ENCODE peak calls at places on chromosomes 12 and 14, in ten cellular contexts. One of them, this sample, is unnamed. For H3K36me3, the result is how much of the 10 kb centered on the place peaks cover.

GRCh38 chr12:92927055-92927435 is 2.0 kb downstream of the EEA1 start:
- DNase-seq in small intestine: no peak
- DNase-seq in left ventricle myocardium inferior: no peak
- DNase-seq in transverse colon: no peak
- DNase-seq in mesenchymal stem cell: peak
- DNase-seq in cardiac muscle cell: peak
- DNase-seq in NT2/D1: no peak
- DNase-seq in adrenal gland: no peak
- DNase-seq in breast epithelium: no peak
- DNase-seq in IMR-90: peak
- DNase-seq in this sample: peak

GRCh38 chr12:81942588-81942987 is 183.4 kb upstream of the PPFIA2 start:
- DNase-seq in adrenal gland: no peak
- DNase-seq in small intestine: peak
- DNase-seq in breast epithelium: no peak
- DNase-seq in left ventricle myocardium inferior: no peak
- DNase-seq in IMR-90: no peak
- DNase-seq in mesenchymal stem cell: no peak
- DNase-seq in transverse colon: no peak
- DNase-seq in cardiac muscle cell: no peak
- DNase-seq in NT2/D1: no peak
- DNase-seq in this sample: no peak

GRCh38 chr14:58104808-58105207 is 47.2 kb downstream of the ARMH4 start:
- DNase-seq in left ventricle myocardium inferior: no peak
- DNase-seq in breast epithelium: no peak
- DNase-seq in IMR-90: peak
- DNase-seq in mesenchymal stem cell: peak
- DNase-seq in adrenal gland: no peak
- DNase-seq in transverse colon: no peak
- DNase-seq in cardiac muscle cell: peak
- DNase-seq in NT2/D1: no peak
- DNase-seq in small intestine: no peak
- DNase-seq in this sample: no peak

GRCh38 chr12:11703378-11703777 is 53.9 kb downstream of the ETV6 start:
- DNase-seq in transverse colon: no peak
- DNase-seq in mesenchymal stem cell: no peak
- DNase-seq in small intestine: no peak
- DNase-seq in adrenal gland: no peak
- DNase-seq in breast epithelium: no peak
- DNase-seq in IMR-90: no peak
- DNase-seq in cardiac muscle cell: no peak
- DNase-seq in left ventricle myocardium inferior: no peak
- DNase-seq in NT2/D1: no peak
- DNase-seq in this sample: no peak

GRCh38 chr14:76710093-76711010 is 50.9 kb upstream of the VASH1 start:
- DNase-seq in breast epithelium: no peak
- DNase-seq in left ventricle myocardium inferior: no peak
- DNase-seq in cardiac muscle cell: peak
- DNase-seq in small intestine: peak
- DNase-seq in IMR-90: peak
- DNase-seq in NT2/D1: no peak
- DNase-seq in mesenchymal stem cell: peak
- DNase-seq in transverse colon: no peak
- DNase-seq in adrenal gland: peak
- DNase-seq in this sample: no peak

GRCh38 chr12:24808651-24809050 is 140.2 kb downstream of the BCAT1 start:
- DNase-seq in mesenchymal stem cell: no peak
- DNase-seq in left ventricle myocardium inferior: no peak
- DNase-seq in breast epithelium: no peak
- DNase-seq in cardiac muscle cell: no peak
- DNase-seq in adrenal gland: no peak
- DNase-seq in small intestine: no peak
- DNase-seq in IMR-90: no peak
- DNase-seq in transverse colon: no peak
- DNase-seq in NT2/D1: no peak
- DNase-seq in this sample: no peak

GRCh38 chr14:79728331-79728730 is 483.0 kb downstream of the DIO2 start:
- DNase-seq in cardiac muscle cell: no peak
- DNase-seq in mesenchymal stem cell: no peak
- DNase-seq in breast epithelium: no peak
- DNase-seq in left ventricle myocardium inferior: no peak
- DNase-seq in adrenal gland: no peak
- DNase-seq in transverse colon: no peak
- DNase-seq in small intestine: no peak
- DNase-seq in NT2/D1: no peak
- DNase-seq in IMR-90: no peak
- DNase-seq in this sample: no peak

GRCh38 chr12:51847830-51848727 is at the start of gene FIGNL2:
- DNase-seq in breast epithelium: no peak
- DNase-seq in small intestine: no peak
- DNase-seq in cardiac muscle cell: peak
- DNase-seq in transverse colon: no peak
- DNase-seq in left ventricle myocardium inferior: peak
- DNase-seq in mesenchymal stem cell: peak
- DNase-seq in adrenal gland: no peak
- DNase-seq in NT2/D1: no peak
- DNase-seq in IMR-90: peak
- DNase-seq in this sample: no peak

GRCh38 chr12:120799417-120800045 is 73.9 kb downstream of the ACADS start:
- DNase-seq in NT2/D1: no peak
- DNase-seq in cardiac muscle cell: no peak
- DNase-seq in mesenchymal stem cell: no peak
- DNase-seq in left ventricle myocardium inferior: no peak
- DNase-seq in IMR-90: no peak
- DNase-seq in breast epithelium: no peak
- DNase-seq in small intestine: peak
- DNase-seq in adrenal gland: no peak
- DNase-seq in transverse colon: no peak
- DNase-seq in this sample: no peak

DNA sequence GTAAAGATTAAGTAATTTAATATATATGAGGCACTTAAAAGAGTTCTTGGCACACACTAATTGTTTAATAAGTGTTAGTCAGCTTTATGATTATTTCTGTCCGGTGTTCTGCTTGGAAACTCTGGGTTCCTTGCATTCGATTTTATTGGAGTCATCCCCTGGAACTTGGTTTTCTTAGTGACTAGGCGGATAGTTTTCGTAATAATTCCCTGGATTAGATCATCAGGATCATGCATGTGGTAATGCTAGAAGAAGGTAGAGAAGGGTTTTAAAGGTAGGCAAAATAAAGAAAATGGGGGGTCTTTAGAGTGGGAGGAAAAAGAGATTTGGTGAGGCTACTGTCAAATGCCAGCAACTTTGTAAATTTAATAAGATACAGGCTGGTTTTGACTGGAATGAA is 88.4 kb downstream of the MYF5 start:
- DNase-seq in small intestine: no peak
- DNase-seq in breast epithelium: no peak
- DNase-seq in IMR-90: peak
- DNase-seq in mesenchymal stem cell: no peak
- DNase-seq in cardiac muscle cell: no peak
- DNase-seq in NT2/D1: no peak
- DNase-seq in left ventricle myocardium inferior: no peak
- DNase-seq in adrenal gland: no peak
- DNase-seq in transverse colon: no peak
- DNase-seq in this sample: no peak
- H3K36me3 ChIP-seq in small intestine: under half
- H3K36me3 ChIP-seq in breast epithelium: under half
- H3K36me3 ChIP-seq in IMR-90: under half
- H3K36me3 ChIP-seq in mesenchymal stem cell: under half
- H3K36me3 ChIP-seq in cardiac muscle cell: under half
- H3K36me3 ChIP-seq in NT2/D1: under half
- H3K36me3 ChIP-seq in left ventricle myocardium inferior: under half
- H3K36me3 ChIP-seq in adrenal gland: under half
- H3K36me3 ChIP-seq in transverse colon: under half
- H3K36me3 ChIP-seq in this sample: under half

GRCh38 chr14:99261916-99262787 is 9.8 kb downstream of the BCL11B start:
- DNase-seq in transverse colon: peak
- DNase-seq in small intestine: peak
- DNase-seq in cardiac muscle cell: no peak
- DNase-seq in mesenchymal stem cell: no peak
- DNase-seq in NT2/D1: no peak
- DNase-seq in adrenal gland: no peak
- DNase-seq in left ventricle myocardium inferior: no peak
- DNase-seq in breast epithelium: no peak
- DNase-seq in IMR-90: no peak
- DNase-seq in this sample: no peak
- H3K4me3 ChIP-seq in transverse colon: no peak
- H3K4me3 ChIP-seq in small intestine: no peak
- H3K4me3 ChIP-seq in cardiac muscle cell: no peak
- H3K4me3 ChIP-seq in mesenchymal stem cell: no peak
- H3K4me3 ChIP-seq in NT2/D1: no peak
- H3K4me3 ChIP-seq in adrenal gland: no peak
- H3K4me3 ChIP-seq in left ventricle myocardium inferior: no peak
- H3K4me3 ChIP-seq in breast epithelium: no peak
- H3K4me3 ChIP-seq in IMR-90: no peak
- H3K4me3 ChIP-seq in this sample: no peak

GRCh38 chr14:104782086-104782822 is 13.3 kb downstream of the AKT1 start:
- DNase-seq in NT2/D1: no peak
- DNase-seq in IMR-90: no peak
- DNase-seq in transverse colon: no peak
- DNase-seq in adrenal gland: no peak
- DNase-seq in left ventricle myocardium inferior: no peak
- DNase-seq in small intestine: no peak
- DNase-seq in mesenchymal stem cell: no peak
- DNase-seq in cardiac muscle cell: no peak
- DNase-seq in breast epithelium: no peak
- DNase-seq in this sample: no peak
- H3K36me3 ChIP-seq in NT2/D1: half or more
- H3K36me3 ChIP-seq in IMR-90: under half
- H3K36me3 ChIP-seq in transverse colon: under half
- H3K36me3 ChIP-seq in adrenal gland: under half
- H3K36me3 ChIP-seq in left ventricle myocardium inferior: under half
- H3K36me3 ChIP-seq in small intestine: under half
- H3K36me3 ChIP-seq in mesenchymal stem cell: half or more
- H3K36me3 ChIP-seq in cardiac muscle cell: under half
- H3K36me3 ChIP-seq in breast epithelium: under half
- H3K36me3 ChIP-seq in this sample: under half

DNA sequence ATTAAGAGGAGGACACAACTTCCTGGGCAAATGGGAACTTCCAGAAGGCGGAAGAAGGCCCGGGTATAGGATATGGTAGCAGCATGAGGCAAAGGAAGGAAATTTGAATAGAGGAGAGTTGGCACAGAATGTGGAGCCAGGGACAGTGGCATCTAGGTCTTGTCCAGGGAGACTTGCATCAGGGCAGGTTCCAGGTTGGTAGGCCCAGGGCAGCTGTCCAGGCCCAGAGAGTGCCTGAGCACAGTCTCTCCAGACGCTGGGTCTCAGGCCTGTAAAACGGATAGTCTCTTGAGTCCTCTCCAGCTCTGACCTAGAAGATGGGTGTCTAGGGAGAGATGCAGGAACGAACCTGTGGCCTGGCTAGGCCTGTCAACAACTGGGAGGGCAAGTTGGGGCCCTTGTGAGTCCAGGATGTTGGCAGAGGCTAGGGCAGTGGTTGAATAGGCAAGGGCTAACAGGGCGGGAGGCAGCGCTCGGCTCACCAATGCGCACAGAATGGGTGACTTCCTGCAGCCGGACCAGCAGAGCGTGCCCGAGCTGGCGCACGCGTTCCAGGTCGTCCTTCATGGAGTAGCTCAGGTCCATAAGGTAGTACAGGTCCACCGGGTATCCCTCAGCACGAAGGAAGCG is 9.9 kb downstream of the ITGB7 start:
- DNase-seq in transverse colon: no peak
- DNase-seq in IMR-90: no peak
- DNase-seq in left ventricle myocardium inferior: no peak
- DNase-seq in cardiac muscle cell: no peak
- DNase-seq in breast epithelium: peak
- DNase-seq in NT2/D1: no peak
- DNase-seq in adrenal gland: no peak
- DNase-seq in mesenchymal stem cell: no peak
- DNase-seq in small intestine: no peak
- DNase-seq in this sample: no peak
- H3K4me3 ChIP-seq in transverse colon: no peak
- H3K4me3 ChIP-seq in IMR-90: no peak
- H3K4me3 ChIP-seq in left ventricle myocardium inferior: peak
- H3K4me3 ChIP-seq in cardiac muscle cell: no peak
- H3K4me3 ChIP-seq in breast epithelium: peak
- H3K4me3 ChIP-seq in NT2/D1: no peak
- H3K4me3 ChIP-seq in adrenal gland: no peak
- H3K4me3 ChIP-seq in mesenchymal stem cell: no peak
- H3K4me3 ChIP-seq in small intestine: no peak
- H3K4me3 ChIP-seq in this sample: no peak

DNA sequence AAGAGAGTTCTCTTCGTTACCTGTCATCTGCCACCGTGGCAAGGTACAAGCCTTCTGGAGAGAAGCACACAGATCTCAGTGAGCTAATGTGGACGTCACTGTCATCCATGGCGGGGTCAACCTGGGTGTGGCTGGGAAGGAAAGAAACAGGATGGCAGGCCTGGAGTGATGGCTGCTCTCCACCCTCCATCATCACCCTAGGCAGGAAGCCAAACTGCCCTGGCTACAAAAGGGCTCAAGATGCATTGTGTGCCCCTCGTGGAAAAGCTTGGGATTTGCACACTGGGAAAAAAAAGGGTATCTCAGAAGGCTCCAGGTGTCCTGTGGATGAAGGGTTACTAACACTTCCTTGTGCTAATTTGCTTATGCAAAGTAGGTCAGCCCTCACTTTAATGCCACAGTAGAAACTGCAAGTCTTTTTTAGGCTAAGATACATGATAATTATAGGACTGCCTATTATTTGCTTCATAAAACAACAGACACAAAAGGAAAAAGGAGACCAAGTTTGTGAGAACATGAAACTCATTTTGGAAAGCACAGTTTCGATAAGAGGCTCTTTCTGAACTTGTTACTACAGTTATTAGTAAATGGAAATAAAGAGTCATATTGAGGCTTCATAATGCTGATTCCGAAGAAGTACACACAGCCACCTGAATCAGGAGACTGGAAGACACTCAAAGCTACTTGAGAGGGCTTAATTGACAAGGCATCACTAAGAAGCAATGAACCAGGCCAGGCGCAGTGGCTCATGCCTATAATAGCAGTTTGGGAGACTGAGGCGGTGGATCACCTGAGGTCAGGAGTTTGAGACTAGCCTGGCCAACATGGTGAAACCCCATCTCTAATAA is 18.9 kb downstream of the RFC5 start:
- DNase-seq in small intestine: peak
- DNase-seq in IMR-90: peak
- DNase-seq in cardiac muscle cell: peak
- DNase-seq in mesenchymal stem cell: no peak
- DNase-seq in breast epithelium: no peak
- DNase-seq in transverse colon: peak
- DNase-seq in left ventricle myocardium inferior: no peak
- DNase-seq in adrenal gland: no peak
- DNase-seq in NT2/D1: no peak
- DNase-seq in this sample: peak
- H3K36me3 ChIP-seq in small intestine: under half
- H3K36me3 ChIP-seq in IMR-90: half or more
- H3K36me3 ChIP-seq in cardiac muscle cell: half or more
- H3K36me3 ChIP-seq in mesenchymal stem cell: half or more
- H3K36me3 ChIP-seq in breast epithelium: under half
- H3K36me3 ChIP-seq in transverse colon: under half
- H3K36me3 ChIP-seq in left ventricle myocardium inferior: half or more
- H3K36me3 ChIP-seq in adrenal gland: under half
- H3K36me3 ChIP-seq in NT2/D1: half or more
- H3K36me3 ChIP-seq in this sample: half or more

DNA sequence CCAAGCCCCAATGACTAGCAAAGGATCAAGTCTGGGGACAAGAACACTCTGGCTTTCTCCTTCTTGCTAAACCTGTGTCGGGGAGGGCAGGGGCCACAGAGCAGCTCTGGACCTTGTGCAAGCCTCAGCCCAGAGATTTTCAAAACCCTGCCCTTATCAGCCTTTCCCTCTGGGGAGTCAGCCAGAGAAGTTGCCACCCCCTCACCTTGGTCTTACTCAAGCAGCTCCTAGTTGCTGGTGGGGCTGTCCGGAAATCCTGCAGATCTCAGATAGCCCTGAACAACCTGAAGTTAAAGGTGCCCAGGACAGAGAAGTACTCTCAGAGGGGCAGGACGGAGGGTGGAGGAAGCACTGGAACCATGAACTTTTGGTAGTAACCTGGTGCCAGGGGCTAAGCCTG is 1.1 kb downstream of the HVCN1 start:
- DNase-seq in IMR-90: no peak
- DNase-seq in breast epithelium: no peak
- DNase-seq in left ventricle myocardium inferior: no peak
- DNase-seq in small intestine: no peak
- DNase-seq in cardiac muscle cell: peak
- DNase-seq in transverse colon: no peak
- DNase-seq in NT2/D1: no peak
- DNase-seq in adrenal gland: no peak
- DNase-seq in mesenchymal stem cell: no peak
- DNase-seq in this sample: no peak
- H3K4me3 ChIP-seq in IMR-90: no peak
- H3K4me3 ChIP-seq in breast epithelium: no peak
- H3K4me3 ChIP-seq in left ventricle myocardium inferior: peak
- H3K4me3 ChIP-seq in small intestine: peak
- H3K4me3 ChIP-seq in cardiac muscle cell: no peak
- H3K4me3 ChIP-seq in transverse colon: no peak
- H3K4me3 ChIP-seq in NT2/D1: no peak
- H3K4me3 ChIP-seq in adrenal gland: no peak
- H3K4me3 ChIP-seq in mesenchymal stem cell: no peak
- H3K4me3 ChIP-seq in this sample: no peak

This sample was measured in MG63.